ENCODE peak calls at places on chromosome 20, in six cellular contexts. T is left ventricle myocardium inferior, I is SHP77, Q is T-helper 22 cell, O is T-cell, G is coronary artery. M is an unnamed sample.

GRCh38 chr20:50628853-50629674 is 62.3 kb downstream of the RIPOR3 start:
- DNase-seq in O (no peak), T (no peak), I (no peak), Q (no peak), G (no peak), M (no peak)

GRCh38 chr20:10448270-10449156 is 13.4 kb downstream of the SLX4IP start:
- DNase-seq in Q (no peak), T (no peak), I (no peak), O (no peak), G (no peak), M (no peak)

GRCh38 chr20:5150226-5151076 is 23.6 kb downstream of the CDS2 start:
- DNase-seq in O (no peak), I (no peak), T (no peak), Q (no peak), G (no peak), M (no peak)

GRCh38 chr20:53981752-53982437 is 88.5 kb downstream of the BCAS1 start:
- DNase-seq in I (no peak), T (no peak), O (no peak), G (no peak), Q (no peak), M (no peak)

GRCh38 chr20:8812818-8813217 is 256.1 kb upstream of the PLCB4 start:
- DNase-seq in G (no peak), O (no peak), I (peak), Q (no peak), T (peak), M (no peak)

GRCh38 chr20:56985286-56985685 is 281.2 kb downstream of the BMP7 start:
- DNase-seq in O (no peak), I (no peak), Q (no peak), G (no peak), T (no peak), M (no peak)

GRCh38 chr20:16569218-16570153 is 3.8 kb downstream of the KIF16B start:
- DNase-seq in G (no peak), I (no peak), T (no peak), O (no peak), Q (no peak), M (no peak)

GRCh38 chr20:54199721-54200176 is 8.1 kb upstream of the PFDN4 start:
- DNase-seq in T (peak), I (peak), Q (peak), O (peak), G (no peak), M (peak)

GRCh38 chr20:22333885-22334545 is 250.4 kb downstream of the FOXA2 start:
- DNase-seq in T (peak), Q (no peak), O (peak), I (peak), G (no peak), M (peak)

GRCh38 chr20:1664911-1665310 is 7.3 kb upstream of the SIRPG start:
- DNase-seq in I (no peak), T (no peak), Q (peak), O (peak), G (no peak), M (no peak)

GRCh38 chr20:52999040-52999439 is 26.9 kb downstream of the TSHZ2 start:
- DNase-seq in T (no peak), Q (no peak), I (no peak), O (no peak), G (no peak), M (no peak)

GRCh38 chr20:58711266-58712051 is 18.9 kb downstream of the NPEPL1 start:
- DNase-seq in G (peak), Q (no peak), O (no peak), I (no peak), T (peak), M (no peak)

M was measured in DMS 273 treated with DMSO at 0.1 percent for 48 hours.